ENCODE peak calls at places on chromosomes 5 and 9, in eight cellular contexts. K is NCI-H1694 treated with DMSO at 0.1 percent for 48 hours; B is ureter; H is amniotic stem cell; T is effector memory CD4-positive, alpha-beta T cell; F is stimulated activated CD4-positive, alpha-beta T cell treated with anti-CD3 and anti-CD28 coated beads, TNF-alpha, amount 100 ng/mL, for 4 hours; D is lower leg skin; R is amygdala. G is an unnamed sample.
A peak's percentile ranks its signal among the peaks of the same experiment; 100 is the strongest.

GRCh38 chr9:112971415-112971814 is 40.6 kb downstream of the ZNF883 start:
- DNase-seq in T (no peak), D (no peak), R (no peak), F (no peak), K (peak; percentile 9), B (no peak), H (no peak), G (peak; percentile 15)

GRCh38 chr5:154308457-154309360 is 118.2 kb downstream of the GALNT10 start:
- DNase-seq in T (no peak), F (no peak), R (no peak), K (no peak), D (no peak), H (peak; percentile 58), B (no peak), G (no peak)

GRCh38 chr9:97545507-97545906 is 44.0 kb downstream of the TMOD1 start:
- DNase-seq in H (no peak), F (no peak), D (peak; percentile 40), K (no peak), T (no peak), B (no peak), R (no peak), G (no peak)

GRCh38 chr9:99427252-99427651 is 205.2 kb downstream of the SEC61B start:
- DNase-seq in F (no peak), B (no peak), D (no peak), K (no peak), H (no peak), R (no peak), T (no peak), G (no peak)

GRCh38 chr9:89770779-89771178 is 166.0 kb downstream of the GADD45G start:
- DNase-seq in R (no peak), D (no peak), K (no peak), H (no peak), T (no peak), F (no peak), B (no peak), G (no peak)

GRCh38 chr5:167320019-167320418 is 971.4 kb upstream of the WWC1 start:
- DNase-seq in T (no peak), H (no peak), D (no peak), R (no peak), F (no peak), B (no peak), K (no peak), G (no peak)

GRCh38 chr9:21902112-21902511 is 92.1 kb downstream of the CDKN2A start:
- DNase-seq in B (no peak), H (no peak), K (no peak), T (no peak), R (no peak), F (no peak), D (no peak), G (no peak)

GRCh38 chr5:171299228-171299627 is 9.8 kb upstream of the TLX3 start:
- DNase-seq in T (no peak), F (no peak), H (no peak), K (no peak), B (no peak), D (no peak), R (no peak), G (no peak)

GRCh38 chr5:6158974-6159863 is 219.1 kb downstream of the MED10 start:
- DNase-seq in T (no peak), H (no peak), R (no peak), D (no peak), B (no peak), K (no peak), F (no peak), G (no peak)

GRCh38 chr9:70161414-70161732 is 97.4 kb upstream of the SMC5 start:
- DNase-seq in R (no peak), T (no peak), H (no peak), B (no peak), D (no peak), F (no peak), K (no peak), G (no peak)

G was measured in iPS DF 19.7.